ENCODE peak calls at places on chromosomes 4 and X, in ten cellular contexts. S is activated CD4-positive, CD25-positive, alpha-beta regulatory T cell treated with anti-CD3 and anti-CD28 coated beads, Interleukin-2, amount 50 U/mL, for 72 hours; I is head of caudate nucleus; R is tibial nerve; K is GM03348; V is stimulated activated CD8-positive, alpha-beta memory T cell treated with anti-CD3 and anti-CD28 coated beads, Interleukin-2, amount 100 ng/mL, for 48 hours; Q is Calu3; Z is effector memory CD4-positive, alpha-beta T cell; M is glomerular endothelial cell; E is posterior cingulate gyrus. O is an unnamed sample.

GRCh38 chrX:69137371-69137881 is 27.8 kb downstream of the PJA1 start:
- DNase-seq in S (no peak), I (no peak), R (peak), K (peak), V (no peak), Q (no peak), Z (no peak), M (no peak), E (no peak), O (no peak)

GRCh38 chrX:108224727-108225455 is 133.3 kb downstream of the ATG4A start:
- DNase-seq in S (no peak), I (no peak), R (no peak), K (peak), V (no peak), Q (peak), Z (no peak), M (no peak), E (no peak), O (no peak)

GRCh38 chr4:27005512-27006246 is 145.0 kb downstream of the STIM2 start:
- DNase-seq in S (no peak), I (no peak), R (no peak), K (peak), V (no peak), Q (no peak), Z (no peak), M (peak), E (no peak), O (no peak)

GRCh38 chrX:152904151-152905080 is 6.5 kb downstream of the ZNF185 start:
- DNase-seq in S (peak), I (no peak), R (peak), K (peak), V (peak), Q (peak), Z (no peak), M (no peak), E (no peak), O (peak)

GRCh38 chrX:15877380-15877779 is 22.8 kb upstream of the AP1S2 start:
- DNase-seq in S (no peak), I (no peak), R (no peak), K (peak), V (no peak), Q (no peak), Z (no peak), M (no peak), E (no peak), O (no peak)

GRCh38 chr4:17770845-17771244 is 10.6 kb downstream of the FAM184B start:
- DNase-seq in S (no peak), I (no peak), R (no peak), K (no peak), V (no peak), Q (no peak), Z (no peak), M (no peak), E (no peak), O (no peak)

GRCh38 chr4:165864228-165864627 is 8.8 kb upstream of the TLL1 start:
- DNase-seq in S (no peak), I (no peak), R (no peak), K (no peak), V (no peak), Q (no peak), Z (no peak), M (no peak), E (no peak), O (no peak)

GRCh38 chr4:138426751-138427150 is 184.6 kb upstream of the SLC7A11 start:
- DNase-seq in S (no peak), I (no peak), R (no peak), K (no peak), V (no peak), Q (no peak), Z (no peak), M (no peak), E (no peak), O (no peak)

GRCh38 chr4:83114576-83114975 is at the start of gene PLAC8:
- DNase-seq in S (no peak), I (no peak), R (no peak), K (no peak), V (no peak), Q (no peak), Z (no peak), M (no peak), E (no peak), O (no peak)

GRCh38 chr4:13325744-13326143 is 158.4 kb downstream of the RAB28 start:
- DNase-seq in S (no peak), I (no peak), R (no peak), K (no peak), V (no peak), Q (no peak), Z (no peak), M (no peak), E (no peak), O (no peak)

GRCh38 chr4:87051121-87051713 is 116.4 kb downstream of the AFF1 start:
- DNase-seq in S (no peak), I (no peak), R (no peak), K (no peak), V (no peak), Q (no peak), Z (no peak), M (no peak), E (no peak), O (no peak)

GRCh38 chr4:129474698-129475097 is 378.7 kb downstream of the C4orf33 start:
- DNase-seq in S (no peak), I (no peak), R (no peak), K (no peak), V (no peak), Q (no peak), Z (no peak), M (no peak), E (no peak), O (no peak)

GRCh38 chr4:6889736-6890324 is 19.8 kb upstream of the TBC1D14 start:
- DNase-seq in S (no peak), I (no peak), R (no peak), K (no peak), V (no peak), Q (no peak), Z (no peak), M (no peak), E (no peak), O (no peak)

GRCh38 chr4:102868153-102868781 is 525 bp upstream of the CISD2 start:
- DNase-seq in S (peak), I (no peak), R (peak), K (no peak), V (no peak), Q (peak), Z (no peak), M (no peak), E (no peak), O (no peak)

GRCh38 chrX:67544281-67544680 is 460 bp downstream of the AR start:
- DNase-seq in S (no peak), I (peak), R (no peak), K (peak), V (no peak), Q (no peak), Z (no peak), M (no peak), E (no peak), O (no peak)

GRCh38 chr4:11250510-11250909 is 178.2 kb downstream of the HS3ST1 start:
- DNase-seq in S (no peak), I (no peak), R (no peak), K (no peak), V (no peak), Q (no peak), Z (no peak), M (no peak), E (no peak), O (no peak)

GRCh38 chr4:57187241-57187640 is 77.1 kb upstream of the IGFBP7 start:
- DNase-seq in S (no peak), I (no peak), R (no peak), K (no peak), V (no peak), Q (no peak), Z (no peak), M (no peak), E (no peak), O (no peak)

GRCh38 chrX:153474266-153474665 is 3.9 kb upstream of the HAUS7 start:
- DNase-seq in S (no peak), I (no peak), R (no peak), K (no peak), V (no peak), Q (no peak), Z (no peak), M (no peak), E (no peak), O (no peak)

GRCh38 chr4:20386906-20387305 is 135.2 kb downstream of the SLIT2 start:
- DNase-seq in S (no peak), I (no peak), R (no peak), K (no peak), V (no peak), Q (no peak), Z (no peak), M (no peak), E (no peak), O (no peak)

GRCh38 chr4:78612398-78613005 is 60.9 kb downstream of the ANXA3 start:
- DNase-seq in S (no peak), I (peak), R (peak), K (peak), V (no peak), Q (peak), Z (no peak), M (peak), E (no peak), O (no peak)

GRCh38 chr4:18593297-18594002 is 571.9 kb upstream of the LCORL start:
- DNase-seq in S (peak), I (peak), R (peak), K (peak), V (no peak), Q (peak), Z (peak), M (peak), E (no peak), O (peak)

GRCh38 chr4:52507774-52508173 is 151.3 kb downstream of the USP46 start:
- DNase-seq in S (no peak), I (peak), R (no peak), K (no peak), V (no peak), Q (no peak), Z (no peak), M (no peak), E (no peak), O (no peak)

GRCh38 chrX:46967547-46967946 is 55.3 kb downstream of the JADE3 start:
- DNase-seq in S (no peak), I (no peak), R (no peak), K (no peak), V (no peak), Q (no peak), Z (no peak), M (no peak), E (no peak), O (no peak)

GRCh38 chr4:22614114-22614513 is 78.6 kb upstream of the GBA3 start:
- DNase-seq in S (no peak), I (no peak), R (no peak), K (no peak), V (no peak), Q (no peak), Z (no peak), M (no peak), E (no peak), O (no peak)

GRCh38 chr4:76212851-76213414 is 691 bp downstream of the SCARB2 start:
- DNase-seq in S (peak), I (peak), R (no peak), K (peak), V (no peak), Q (no peak), Z (peak), M (no peak), E (no peak), O (peak)

O was measured in substantia nigra.